ENCODE peak calls at places on chromosome 16, in five cellular contexts. One of them, this sample, is unnamed.

GRCh38 chr16:86211265-86211664 is 299.1 kb upstream of the FOXF1 start:
- DNase-seq in fibroblast of pulmonary artery: no peak
- DNase-seq in GM12865: no peak
- DNase-seq in right atrium auricular region: no peak
- DNase-seq in fibroblast of the aortic adventitia: no peak
- DNase-seq in this sample: no peak

GRCh38 chr16:85986931-85987749 is 88.2 kb downstream of the IRF8 start:
- DNase-seq in fibroblast of pulmonary artery: no peak
- DNase-seq in GM12865: peak; percentile 81
- DNase-seq in right atrium auricular region: no peak
- DNase-seq in fibroblast of the aortic adventitia: no peak
- DNase-seq in this sample: no peak

GRCh38 chr16:31352344-31353115 is 2.4 kb upstream of the ITGAX start:
- DNase-seq in fibroblast of pulmonary artery: no peak
- DNase-seq in GM12865: peak; percentile 29
- DNase-seq in right atrium auricular region: no peak
- DNase-seq in fibroblast of the aortic adventitia: no peak
- DNase-seq in this sample: no peak

GRCh38 chr16:31033709-31034492 is 543 bp downstream of the STX4 start:
- DNase-seq in fibroblast of pulmonary artery: peak; percentile 80
- DNase-seq in GM12865: peak; percentile 85
- DNase-seq in right atrium auricular region: peak; percentile 94
- DNase-seq in fibroblast of the aortic adventitia: peak; percentile 79
- DNase-seq in this sample: no peak

GRCh38 chr16:23595246-23595950 is 718 bp downstream of the NDUFAB1 start:
- DNase-seq in fibroblast of pulmonary artery: peak; percentile 6
- DNase-seq in GM12865: peak; percentile 7
- DNase-seq in right atrium auricular region: no peak
- DNase-seq in fibroblast of the aortic adventitia: no peak
- DNase-seq in this sample: no peak

GRCh38 chr16:450800-451512 is 25.5 kb downstream of the RAB11FIP3 start:
- DNase-seq in fibroblast of pulmonary artery: peak; percentile 18
- DNase-seq in GM12865: no peak
- DNase-seq in right atrium auricular region: no peak
- DNase-seq in fibroblast of the aortic adventitia: no peak
- DNase-seq in this sample: no peak

GRCh38 chr16:57528499-57529323 is 7.7 kb downstream of the CCDC102A start:
- DNase-seq in fibroblast of pulmonary artery: no peak
- DNase-seq in GM12865: no peak
- DNase-seq in right atrium auricular region: no peak
- DNase-seq in fibroblast of the aortic adventitia: no peak
- DNase-seq in this sample: no peak

GRCh38 chr16:23174622-23175021 is 7.9 kb upstream of the SCNN1G start:
- DNase-seq in fibroblast of pulmonary artery: peak; percentile 29
- DNase-seq in GM12865: no peak
- DNase-seq in right atrium auricular region: no peak
- DNase-seq in fibroblast of the aortic adventitia: peak; percentile 13
- DNase-seq in this sample: no peak

GRCh38 chr16:57616871-57617270 is 11.6 kb upstream of the ADGRG1 start:
- DNase-seq in fibroblast of pulmonary artery: no peak
- DNase-seq in GM12865: no peak
- DNase-seq in right atrium auricular region: no peak
- DNase-seq in fibroblast of the aortic adventitia: no peak
- DNase-seq in this sample: no peak

GRCh38 chr16:49920397-49920796 is 64.5 kb upstream of the ZNF423 start:
- DNase-seq in fibroblast of pulmonary artery: no peak
- DNase-seq in GM12865: no peak
- DNase-seq in right atrium auricular region: no peak
- DNase-seq in fibroblast of the aortic adventitia: no peak
- DNase-seq in this sample: no peak

GRCh38 chr16:3022697-3023414 is 886 bp downstream of the HCFC1R1 start:
- DNase-seq in fibroblast of pulmonary artery: peak; percentile 40
- DNase-seq in GM12865: peak; percentile 52
- DNase-seq in right atrium auricular region: no peak
- DNase-seq in fibroblast of the aortic adventitia: peak; percentile 74
- DNase-seq in this sample: no peak

GRCh38 chr16:3642397-3643094 is 11.9 kb upstream of the DNASE1 start:
- DNase-seq in fibroblast of pulmonary artery: peak; percentile 53
- DNase-seq in GM12865: no peak
- DNase-seq in right atrium auricular region: no peak
- DNase-seq in fibroblast of the aortic adventitia: peak; percentile 31
- DNase-seq in this sample: no peak

GRCh38 chr16:30829130-30830071 is 42.4 kb upstream of the ZNF629 start:
- DNase-seq in fibroblast of pulmonary artery: no peak
- DNase-seq in GM12865: no peak
- DNase-seq in right atrium auricular region: no peak
- DNase-seq in fibroblast of the aortic adventitia: no peak
- DNase-seq in this sample: no peak

GRCh38 chr16:70661534-70661917 is 15.2 kb downstream of the IL34 start:
- DNase-seq in fibroblast of pulmonary artery: no peak
- DNase-seq in GM12865: no peak
- DNase-seq in right atrium auricular region: no peak
- DNase-seq in fibroblast of the aortic adventitia: no peak
- DNase-seq in this sample: no peak

GRCh38 chr16:87471278-87472141 is 21.3 kb downstream of the ZCCHC14 start:
- DNase-seq in fibroblast of pulmonary artery: no peak
- DNase-seq in GM12865: no peak
- DNase-seq in right atrium auricular region: no peak
- DNase-seq in fibroblast of the aortic adventitia: peak; percentile 49
- DNase-seq in this sample: no peak

GRCh38 chr16:4382795-4383357 is 11.2 kb downstream of the VASN start:
- DNase-seq in fibroblast of pulmonary artery: no peak
- DNase-seq in GM12865: no peak
- DNase-seq in right atrium auricular region: no peak
- DNase-seq in fibroblast of the aortic adventitia: no peak
- DNase-seq in this sample: no peak

GRCh38 chr16:65323655-65324237 is 201.9 kb upstream of the CDH11 start:
- DNase-seq in fibroblast of pulmonary artery: no peak
- DNase-seq in GM12865: no peak
- DNase-seq in right atrium auricular region: no peak
- DNase-seq in fibroblast of the aortic adventitia: no peak
- DNase-seq in this sample: no peak

GRCh38 chr16:76583466-76583865 is 306.3 kb downstream of the CNTNAP4 start:
- DNase-seq in fibroblast of pulmonary artery: peak; percentile 53
- DNase-seq in GM12865: peak; percentile 22
- DNase-seq in right atrium auricular region: no peak
- DNase-seq in fibroblast of the aortic adventitia: peak; percentile 14
- DNase-seq in this sample: no peak

GRCh38 chr16:3495166-3495565 is at the start of gene C16orf90:
- DNase-seq in fibroblast of pulmonary artery: no peak
- DNase-seq in GM12865: no peak
- DNase-seq in right atrium auricular region: no peak
- DNase-seq in fibroblast of the aortic adventitia: no peak
- DNase-seq in this sample: no peak

GRCh38 chr16:471353-472198 is 46.1 kb downstream of the RAB11FIP3 start:
- DNase-seq in fibroblast of pulmonary artery: no peak
- DNase-seq in GM12865: no peak
- DNase-seq in right atrium auricular region: no peak
- DNase-seq in fibroblast of the aortic adventitia: no peak
- DNase-seq in this sample: no peak

GRCh38 chr16:77212736-77213541 is 13.7 kb downstream of the SYCE1L start:
- DNase-seq in fibroblast of pulmonary artery: peak; percentile 46
- DNase-seq in GM12865: peak; percentile 62
- DNase-seq in right atrium auricular region: peak; percentile 61
- DNase-seq in fibroblast of the aortic adventitia: no peak
- DNase-seq in this sample: no peak

GRCh38 chr16:55443855-55444254 is 35.1 kb upstream of the MMP2 start:
- DNase-seq in fibroblast of pulmonary artery: no peak
- DNase-seq in GM12865: peak; percentile 9
- DNase-seq in right atrium auricular region: no peak
- DNase-seq in fibroblast of the aortic adventitia: no peak
- DNase-seq in this sample: no peak

GRCh38 chr16:2475413-2476344 is 752 bp downstream of the TBC1D24 start:
- DNase-seq in fibroblast of pulmonary artery: no peak
- DNase-seq in GM12865: peak; percentile 44
- DNase-seq in right atrium auricular region: no peak
- DNase-seq in fibroblast of the aortic adventitia: no peak
- DNase-seq in this sample: no peak

GRCh38 chr16:19488213-19488640 is 33.7 kb downstream of the GDE1 start:
- DNase-seq in fibroblast of pulmonary artery: no peak
- DNase-seq in GM12865: no peak
- DNase-seq in right atrium auricular region: no peak
- DNase-seq in fibroblast of the aortic adventitia: no peak
- DNase-seq in this sample: no peak

GRCh38 chr16:7339700-7340099 is 7.1 kb downstream of the RBFOX1 start:
- DNase-seq in fibroblast of pulmonary artery: no peak
- DNase-seq in GM12865: no peak
- DNase-seq in right atrium auricular region: no peak
- DNase-seq in fibroblast of the aortic adventitia: no peak
- DNase-seq in this sample: no peak

DNA sequence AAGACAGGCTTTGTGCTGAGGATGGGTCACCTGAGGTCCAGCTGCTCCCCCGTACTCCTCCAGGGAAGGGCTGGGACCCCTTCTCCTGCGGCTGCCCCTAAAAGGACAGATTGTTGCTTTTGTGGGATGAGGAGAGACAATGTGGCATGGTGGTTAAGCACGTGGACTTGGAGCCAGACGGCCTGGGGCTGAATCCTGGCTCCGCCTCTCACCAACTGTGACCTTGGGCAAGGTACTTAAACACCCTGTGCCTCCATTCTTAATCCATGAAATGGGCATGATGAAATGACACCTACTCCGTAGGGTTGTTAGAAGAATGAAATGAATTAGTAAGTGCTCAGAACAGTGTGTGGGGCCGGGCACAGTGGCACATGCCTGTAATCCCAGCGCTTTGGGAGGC is 39.6 kb upstream of the PLCG2 start:
- DNase-seq in fibroblast of pulmonary artery: no peak
- DNase-seq in GM12865: peak; percentile 44
- DNase-seq in right atrium auricular region: no peak
- DNase-seq in fibroblast of the aortic adventitia: no peak
- DNase-seq in this sample: no peak
- H3K4me3 ChIP-seq in fibroblast of pulmonary artery: no peak overlapping the region
- H3K4me3 ChIP-seq in GM12865: peak overlapping the region; percentile 54
- H3K4me3 ChIP-seq in right atrium auricular region: no peak overlapping the region
- H3K4me3 ChIP-seq in fibroblast of the aortic adventitia: no peak overlapping the region
- H3K4me3 ChIP-seq in this sample: no peak overlapping the region

GRCh38 chr16:54426550-54426843 is 139.9 kb upstream of the IRX3 start:
- DNase-seq in fibroblast of pulmonary artery: no peak
- DNase-seq in GM12865: no peak
- DNase-seq in right atrium auricular region: no peak
- DNase-seq in fibroblast of the aortic adventitia: no peak
- DNase-seq in this sample: no peak
- TF ChIP-seq CTCF in fibroblast of pulmonary artery: no peak
- TF ChIP-seq CTCF in GM12865: no peak
- TF ChIP-seq CTCF in right atrium auricular region: no peak
- TF ChIP-seq CTCF in fibroblast of the aortic adventitia: no peak
- TF ChIP-seq CTCF in this sample: no peak

GRCh38 chr16:25161753-25162152 is 50.2 kb downstream of the LCMT1 start:
- DNase-seq in fibroblast of pulmonary artery: no peak
- DNase-seq in GM12865: no peak
- DNase-seq in right atrium auricular region: no peak
- DNase-seq in fibroblast of the aortic adventitia: no peak
- DNase-seq in this sample: no peak

GRCh38 chr16:25151996-25152395 is 40.5 kb downstream of the LCMT1 start:
- DNase-seq in fibroblast of pulmonary artery: peak; percentile 16
- DNase-seq in GM12865: no peak
- DNase-seq in right atrium auricular region: no peak
- DNase-seq in fibroblast of the aortic adventitia: peak; percentile 70
- DNase-seq in this sample: peak; percentile 55

GRCh38 chr16:25157476-25157875 is 45.9 kb downstream of the LCMT1 start:
- DNase-seq in fibroblast of pulmonary artery: no peak
- DNase-seq in GM12865: no peak
- DNase-seq in right atrium auricular region: no peak
- DNase-seq in fibroblast of the aortic adventitia: no peak
- DNase-seq in this sample: no peak

GRCh38 chr16:25158401-25158800 is 46.9 kb downstream of the LCMT1 start:
- DNase-seq in fibroblast of pulmonary artery: no peak
- DNase-seq in GM12865: no peak
- DNase-seq in right atrium auricular region: no peak
- DNase-seq in fibroblast of the aortic adventitia: peak; percentile 78
- DNase-seq in this sample: no peak

DNA sequence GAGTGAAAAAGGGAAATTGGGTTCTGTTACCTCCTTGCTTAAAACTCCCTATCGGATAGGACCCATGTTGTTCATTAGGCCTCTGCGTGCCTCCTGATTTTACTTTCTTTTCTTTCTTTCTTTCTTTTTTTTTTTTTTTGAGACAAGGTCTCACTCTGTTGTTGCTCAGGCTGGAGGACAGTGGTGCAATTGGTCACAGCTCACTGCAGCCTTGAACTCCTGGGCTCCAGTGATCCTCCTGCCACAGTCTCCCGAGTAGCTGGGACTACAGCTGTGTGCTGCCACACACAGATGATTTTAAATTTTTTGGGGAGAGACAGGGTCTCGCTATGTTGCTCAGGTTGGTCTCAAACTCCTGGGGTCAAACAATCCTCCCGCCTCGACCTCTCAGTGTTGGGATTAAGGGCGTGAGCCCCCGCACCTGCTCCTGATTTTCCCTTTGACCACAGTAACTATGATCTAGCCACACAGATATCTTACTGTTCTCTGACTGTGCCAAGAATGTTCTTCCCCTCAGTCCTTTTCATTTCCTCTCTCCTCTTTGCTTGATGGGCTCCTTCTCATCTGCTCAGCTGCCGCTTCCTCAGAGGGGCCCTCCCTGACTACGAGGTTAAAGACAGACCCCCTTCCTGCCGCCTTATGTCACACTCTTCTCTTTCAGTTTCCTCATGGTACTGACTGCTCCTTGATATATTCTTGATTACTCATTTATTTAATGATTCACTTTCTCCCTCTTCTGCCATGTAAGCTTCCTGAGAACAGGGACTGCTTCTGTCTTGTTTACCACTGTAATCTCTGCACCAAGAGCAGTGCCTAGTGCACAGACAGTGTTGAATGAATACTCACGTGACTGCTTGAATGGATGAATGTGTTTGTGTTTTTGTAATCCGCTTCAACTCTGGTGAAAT is 44.3 kb downstream of the LCMT1 start:
- DNase-seq in fibroblast of pulmonary artery: no peak
- DNase-seq in GM12865: no peak
- DNase-seq in right atrium auricular region: no peak
- DNase-seq in fibroblast of the aortic adventitia: no peak
- DNase-seq in this sample: no peak
- H3K4me3 ChIP-seq in fibroblast of pulmonary artery: no peak overlapping the region
- H3K4me3 ChIP-seq in GM12865: no peak overlapping the region
- H3K4me3 ChIP-seq in right atrium auricular region: no peak overlapping the region
- H3K4me3 ChIP-seq in fibroblast of the aortic adventitia: no peak overlapping the region
- H3K4me3 ChIP-seq in this sample: no peak overlapping the region

DNA sequence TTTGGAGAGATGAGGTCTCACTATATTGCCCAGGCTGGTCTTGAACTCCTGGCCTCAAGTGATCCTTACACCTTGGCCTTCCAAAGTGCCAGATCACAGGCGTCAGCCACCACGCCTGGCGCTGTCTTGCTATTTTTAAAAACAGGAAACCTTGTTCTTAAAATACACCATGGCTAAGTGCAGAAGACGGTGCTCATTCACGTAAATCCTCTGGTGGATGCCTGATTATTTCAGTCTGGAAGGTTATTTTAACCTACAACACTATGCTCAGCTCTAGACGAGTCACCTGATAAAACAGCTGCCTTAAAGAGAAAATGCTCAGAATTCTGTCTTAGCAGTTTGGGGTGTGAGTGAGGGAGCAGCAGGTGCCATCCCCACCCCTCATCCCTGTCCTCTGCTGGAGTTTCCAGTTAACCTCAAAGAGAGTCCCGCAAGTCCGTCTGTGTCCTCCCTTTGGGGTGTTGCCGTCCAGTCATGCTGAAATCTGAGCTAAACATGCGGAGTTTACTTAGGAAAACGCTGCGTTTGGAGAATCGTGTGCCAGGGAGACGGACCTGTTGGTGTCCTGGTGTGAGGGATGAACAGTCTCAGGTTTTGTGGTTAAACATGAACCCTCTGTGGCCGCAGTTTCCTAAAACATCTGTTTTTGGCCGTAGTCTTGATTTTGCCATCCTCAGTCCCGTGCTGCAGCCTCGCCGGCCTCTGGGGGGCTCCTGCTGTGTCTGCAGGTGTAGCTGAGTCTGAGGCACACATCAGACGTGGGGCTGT is 17.1 kb downstream of the SPG7 start:
- DNase-seq in fibroblast of pulmonary artery: no peak
- DNase-seq in GM12865: peak; percentile 23
- DNase-seq in right atrium auricular region: no peak
- DNase-seq in fibroblast of the aortic adventitia: no peak
- DNase-seq in this sample: no peak
- TF ChIP-seq CTCF in fibroblast of pulmonary artery: no peak
- TF ChIP-seq CTCF in GM12865: peak; percentile 11
- TF ChIP-seq CTCF in right atrium auricular region: no peak
- TF ChIP-seq CTCF in fibroblast of the aortic adventitia: no peak
- TF ChIP-seq CTCF in this sample: no peak